ENCODE peak calls at places on chromosome X, in five cellular contexts. One of them, this sample, is unnamed.

GRCh38 chrX:119647552-119648420 is 41.6 kb upstream of the NKRF start:
- DNase-seq in activated effector memory CD4-positive, alpha-beta T cell treated with anti-CD3 and anti-CD28 coated beads, Interleukin-2, amount 50 U/mL, for 16 hours: peak; percentile 86
- DNase-seq in posterior vena cava: no peak
- DNase-seq in B cell: peak; percentile 39
- DNase-seq in LHCN-M2: no peak
- DNase-seq in this sample: no peak

GRCh38 chrX:44570524-44570923 is 27.9 kb upstream of the FUNDC1 start:
- DNase-seq in activated effector memory CD4-positive, alpha-beta T cell treated with anti-CD3 and anti-CD28 coated beads, Interleukin-2, amount 50 U/mL, for 16 hours: no peak
- DNase-seq in posterior vena cava: no peak
- DNase-seq in B cell: no peak
- DNase-seq in LHCN-M2: peak; percentile 8
- DNase-seq in this sample: peak; percentile 3

GRCh38 chrX:10797493-10797892 is 177.1 kb upstream of the MID1 start:
- DNase-seq in activated effector memory CD4-positive, alpha-beta T cell treated with anti-CD3 and anti-CD28 coated beads, Interleukin-2, amount 50 U/mL, for 16 hours: no peak
- DNase-seq in posterior vena cava: no peak
- DNase-seq in B cell: no peak
- DNase-seq in LHCN-M2: peak; percentile 6
- DNase-seq in this sample: no peak

GRCh38 chrX:134933911-134934310 is 56.9 kb upstream of the SMIM10 start:
- DNase-seq in activated effector memory CD4-positive, alpha-beta T cell treated with anti-CD3 and anti-CD28 coated beads, Interleukin-2, amount 50 U/mL, for 16 hours: no peak
- DNase-seq in posterior vena cava: no peak
- DNase-seq in B cell: no peak
- DNase-seq in LHCN-M2: peak; percentile 26
- DNase-seq in this sample: peak; percentile 87

GRCh38 chrX:13489451-13489850 is 80.0 kb upstream of the EGFL6 start:
- DNase-seq in activated effector memory CD4-positive, alpha-beta T cell treated with anti-CD3 and anti-CD28 coated beads, Interleukin-2, amount 50 U/mL, for 16 hours: no peak
- DNase-seq in posterior vena cava: peak; percentile 90
- DNase-seq in B cell: no peak
- DNase-seq in LHCN-M2: peak; percentile 59
- DNase-seq in this sample: peak; percentile 52

GRCh38 chrX:106780259-106780658 is 22.2 kb upstream of the TBC1D8B start:
- DNase-seq in activated effector memory CD4-positive, alpha-beta T cell treated with anti-CD3 and anti-CD28 coated beads, Interleukin-2, amount 50 U/mL, for 16 hours: no peak
- DNase-seq in posterior vena cava: no peak
- DNase-seq in B cell: no peak
- DNase-seq in LHCN-M2: no peak
- DNase-seq in this sample: no peak

GRCh38 chrX:135477576-135477975 is 42.9 kb upstream of the INTS6L start:
- DNase-seq in activated effector memory CD4-positive, alpha-beta T cell treated with anti-CD3 and anti-CD28 coated beads, Interleukin-2, amount 50 U/mL, for 16 hours: peak; percentile 69
- DNase-seq in posterior vena cava: no peak
- DNase-seq in B cell: no peak
- DNase-seq in LHCN-M2: peak; percentile 60
- DNase-seq in this sample: peak; percentile 74

GRCh38 chrX:46574941-46575381 is 1.4 kb downstream of the CHST7 start:
- DNase-seq in activated effector memory CD4-positive, alpha-beta T cell treated with anti-CD3 and anti-CD28 coated beads, Interleukin-2, amount 50 U/mL, for 16 hours: peak; percentile 79
- DNase-seq in posterior vena cava: no peak
- DNase-seq in B cell: no peak
- DNase-seq in LHCN-M2: no peak
- DNase-seq in this sample: no peak

GRCh38 chrX:69546417-69546816 is 42.3 kb downstream of the NALF2 start:
- DNase-seq in activated effector memory CD4-positive, alpha-beta T cell treated with anti-CD3 and anti-CD28 coated beads, Interleukin-2, amount 50 U/mL, for 16 hours: no peak
- DNase-seq in posterior vena cava: no peak
- DNase-seq in B cell: no peak
- DNase-seq in LHCN-M2: no peak
- DNase-seq in this sample: no peak

GRCh38 chrX:68332156-68332823 is 101.0 kb downstream of the OPHN1 start:
- DNase-seq in activated effector memory CD4-positive, alpha-beta T cell treated with anti-CD3 and anti-CD28 coated beads, Interleukin-2, amount 50 U/mL, for 16 hours: no peak
- DNase-seq in posterior vena cava: no peak
- DNase-seq in B cell: no peak
- DNase-seq in LHCN-M2: peak; percentile 58
- DNase-seq in this sample: peak; percentile 49

GRCh38 chrX:53223068-53223693 is 1.8 kb downstream of the KDM5C start:
- DNase-seq in activated effector memory CD4-positive, alpha-beta T cell treated with anti-CD3 and anti-CD28 coated beads, Interleukin-2, amount 50 U/mL, for 16 hours: no peak
- DNase-seq in posterior vena cava: no peak
- DNase-seq in B cell: no peak
- DNase-seq in LHCN-M2: no peak
- DNase-seq in this sample: peak; percentile 17

GRCh38 chrX:94256396-94256795 is 582.4 kb downstream of the FAM133A start:
- DNase-seq in activated effector memory CD4-positive, alpha-beta T cell treated with anti-CD3 and anti-CD28 coated beads, Interleukin-2, amount 50 U/mL, for 16 hours: no peak
- DNase-seq in posterior vena cava: no peak
- DNase-seq in B cell: no peak
- DNase-seq in LHCN-M2: no peak
- DNase-seq in this sample: no peak

GRCh38 chrX:113548308-113549015 is 707.8 kb upstream of the AMOT start:
- DNase-seq in activated effector memory CD4-positive, alpha-beta T cell treated with anti-CD3 and anti-CD28 coated beads, Interleukin-2, amount 50 U/mL, for 16 hours: no peak
- DNase-seq in posterior vena cava: no peak
- DNase-seq in B cell: no peak
- DNase-seq in LHCN-M2: no peak
- DNase-seq in this sample: peak; percentile 33

GRCh38 chrX:12804655-12805054 is 13.4 kb downstream of the PRPS2 start:
- DNase-seq in activated effector memory CD4-positive, alpha-beta T cell treated with anti-CD3 and anti-CD28 coated beads, Interleukin-2, amount 50 U/mL, for 16 hours: no peak
- DNase-seq in posterior vena cava: no peak
- DNase-seq in B cell: no peak
- DNase-seq in LHCN-M2: no peak
- DNase-seq in this sample: no peak

GRCh38 chrX:154979671-154980070 is 42.9 kb downstream of the F8 start:
- DNase-seq in activated effector memory CD4-positive, alpha-beta T cell treated with anti-CD3 and anti-CD28 coated beads, Interleukin-2, amount 50 U/mL, for 16 hours: no peak
- DNase-seq in posterior vena cava: no peak
- DNase-seq in B cell: no peak
- DNase-seq in LHCN-M2: no peak
- DNase-seq in this sample: no peak

GRCh38 chrX:134711135-134711941 is 53.1 kb upstream of the PLAC1 start:
- DNase-seq in activated effector memory CD4-positive, alpha-beta T cell treated with anti-CD3 and anti-CD28 coated beads, Interleukin-2, amount 50 U/mL, for 16 hours: no peak
- DNase-seq in posterior vena cava: no peak
- DNase-seq in B cell: no peak
- DNase-seq in LHCN-M2: no peak
- DNase-seq in this sample: no peak

GRCh38 chrX:101449279-101449678 is 36.0 kb upstream of the ARMCX4 start:
- DNase-seq in activated effector memory CD4-positive, alpha-beta T cell treated with anti-CD3 and anti-CD28 coated beads, Interleukin-2, amount 50 U/mL, for 16 hours: no peak
- DNase-seq in posterior vena cava: no peak
- DNase-seq in B cell: no peak
- DNase-seq in LHCN-M2: no peak
- DNase-seq in this sample: no peak

GRCh38 chrX:63128509-63128908 is 222.6 kb downstream of the SPIN4 start:
- DNase-seq in activated effector memory CD4-positive, alpha-beta T cell treated with anti-CD3 and anti-CD28 coated beads, Interleukin-2, amount 50 U/mL, for 16 hours: no peak
- DNase-seq in posterior vena cava: no peak
- DNase-seq in B cell: no peak
- DNase-seq in LHCN-M2: no peak
- DNase-seq in this sample: peak; percentile 0

This sample was measured in myocyte.